ENCODE peak calls at places on chromosome 5, in seven cellular contexts. G is SW480; C is chondrocyte; K is kidney; S is activated naive CD4-positive, alpha-beta T cell treated with Interleukin-2 at 50 U/mL for 16 hours; X is uterus; D is T-helper 2 cell. I is an unnamed sample.

GRCh38 chr5:14210729-14211128 is 67.6 kb downstream of the TRIO start:
- DNase-seq in C (no peak), S (no peak), K (no peak), D (no peak), X (no peak), G (no peak), I (no peak)

GRCh38 chr5:74510476-74510875 is 130.1 kb downstream of the ENC1 start:
- DNase-seq in X (no peak), C (no peak), D (no peak), S (no peak), K (no peak), G (no peak), I (no peak)

GRCh38 chr5:81140461-81140860 is 92.7 kb upstream of the CKMT2 start:
- DNase-seq in K (no peak), C (no peak), D (no peak), X (no peak), S (no peak), G (no peak), I (no peak)

GRCh38 chr5:133485468-133485867 is 126.9 kb downstream of the FSTL4 start:
- DNase-seq in G (no peak), K (no peak), X (no peak), C (no peak), S (no peak), D (no peak), I (no peak)

GRCh38 chr5:149800563-149801103 is 70.5 kb downstream of the PPARGC1B start:
- DNase-seq in S (no peak), D (no peak), C (no peak), X (no peak), G (no peak), K (no peak), I (no peak)

GRCh38 chr5:5315068-5315835 is 107.2 kb upstream of the ICE1 start:
- DNase-seq in G (no peak), D (no peak), K (no peak), C (no peak), S (no peak), X (no peak), I (no peak)

GRCh38 chr5:176884571-176884890 is 14.6 kb downstream of the HK3 start:
- DNase-seq in D (no peak), G (no peak), X (no peak), S (no peak), K (no peak), C (no peak), I (no peak)

GRCh38 chr5:92835712-92836111 is 745.3 kb downstream of the NR2F1-AS1 start:
- DNase-seq in C (no peak), D (no peak), S (no peak), G (no peak), K (no peak), X (no peak), I (no peak)

GRCh38 chr5:143554918-143555477 is 151.5 kb upstream of the NR3C1 start:
- DNase-seq in S (no peak), K (no peak), G (no peak), X (no peak), D (no peak), C (no peak), I (no peak)

GRCh38 chr5:82351754-82352145 is 73.6 kb upstream of the RPS23 start:
- DNase-seq in C (no peak), S (no peak), G (peak), X (no peak), D (no peak), K (no peak), I (no peak)

GRCh38 chr5:150637245-150638052 is 3.0 kb upstream of the SYNPO start:
- DNase-seq in X (no peak), K (peak), S (no peak), G (peak), C (no peak), D (no peak), I (no peak)

GRCh38 chr5:1021136-1021968 is 12.8 kb downstream of the NKD2 start:
- DNase-seq in S (no peak), C (no peak), G (peak), K (peak), X (no peak), D (no peak), I (peak)

GRCh38 chr5:83340511-83340918 is 131.0 kb upstream of the VCAN start:
- DNase-seq in K (no peak), S (peak), C (no peak), X (no peak), G (no peak), D (no peak), I (no peak)

GRCh38 chr5:18270635-18271338 is 636.5 kb downstream of the TAF11L14 start:
- DNase-seq in D (no peak), S (no peak), C (no peak), X (no peak), K (no peak), G (no peak), I (no peak)

GRCh38 chr5:102119252-102119651 is 176.8 kb downstream of the SLCO4C1 start:
- DNase-seq in C (no peak), K (no peak), S (no peak), G (no peak), D (no peak), X (no peak), I (no peak)

GRCh38 chr5:119280380-119280779 is 75.4 kb upstream of the TNFAIP8 start:
- DNase-seq in C (no peak), D (no peak), G (no peak), K (no peak), X (no peak), S (no peak), I (no peak)